ENCODE peak calls at places on chromosomes 7 and 10, in five cellular contexts. E is PC-3; X is CD8-positive, alpha-beta T cell; I is PC-9; R is thoracic aorta. G is an unnamed sample.

GRCh38 chr7:120805636-120806388 is 52.1 kb downstream of the TSPAN12 start:
- DNase-seq in I (no peak), R (no peak), X (peak; percentile 12), E (peak; percentile 72), G (no peak)

GRCh38 chr10:73218466-73219191 is 28.4 kb downstream of the DNAJC9 start:
- DNase-seq in R (no peak), I (no peak), E (peak; percentile 76), X (no peak), G (no peak)

GRCh38 chr10:28253174-28253783 is 49.6 kb downstream of the MPP7 start:
- DNase-seq in X (no peak), I (no peak), E (no peak), R (no peak), G (no peak)

GRCh38 chr10:84706875-84707274 is 378.5 kb downstream of the CCSER2 start:
- DNase-seq in X (no peak), I (no peak), E (no peak), R (no peak), G (no peak)

GRCh38 chr7:114818501-114818900 is 103.4 kb upstream of the MDFIC start:
- DNase-seq in I (peak; percentile 40), E (peak; percentile 62), X (no peak), R (no peak), G (no peak)

GRCh38 chr10:107618461-107619093 is 454.1 kb upstream of the SORCS1 start:
- DNase-seq in X (no peak), R (no peak), I (no peak), E (peak; percentile 62), G (no peak)

GRCh38 chr10:42983595-42983990 is 93.3 kb upstream of the RET start:
- DNase-seq in I (no peak), X (no peak), E (no peak), R (no peak), G (no peak)

GRCh38 chr7:2214636-2215035 is 18.1 kb downstream of the MAD1L1 start:
- DNase-seq in X (no peak), I (no peak), R (no peak), E (no peak), G (no peak)

GRCh38 chr7:70325509-70326101 is 727.3 kb downstream of the AUTS2 start:
- DNase-seq in X (no peak), R (no peak), E (no peak), I (no peak), G (no peak)

GRCh38 chr7:17856251-17856650 is 84.0 kb downstream of the SNX13 start:
- DNase-seq in I (no peak), R (no peak), X (no peak), E (no peak), G (no peak)

GRCh38 chr7:28813238-28813962 is 144.7 kb downstream of the TRIL start:
- DNase-seq in E (no peak), R (no peak), X (no peak), I (no peak), G (no peak)

GRCh38 chr7:91565499-91566331 is 301.5 kb downstream of the FZD1 start:
- DNase-seq in X (no peak), I (no peak), R (no peak), E (no peak), G (peak; percentile 24)

GRCh38 chr10:73044378-73045285 is 52.0 kb downstream of the P4HA1 start:
- DNase-seq in R (no peak), X (no peak), I (peak; percentile 95), E (peak; percentile 100), G (no peak)

GRCh38 chr10:92573091-92573797 is 649 bp downstream of the IDE start:
- DNase-seq in E (peak; percentile 42), X (peak; percentile 6), R (no peak), I (no peak), G (no peak)

GRCh38 chr7:100570954-100571828 is 2.5 kb downstream of the SAP25 start:
- DNase-seq in X (no peak), E (no peak), I (peak; percentile 32), R (no peak), G (no peak)

GRCh38 chr10:114103286-114103685 is 59.6 kb downstream of the ADRB1 start:
- DNase-seq in R (no peak), X (no peak), I (no peak), E (peak; percentile 64), G (no peak)

GRCh38 chr7:69994907-69995542 is 396.8 kb downstream of the AUTS2 start:
- DNase-seq in I (no peak), R (no peak), E (no peak), X (no peak), G (no peak)

GRCh38 chr10:33116293-33116697 is 158.3 kb upstream of the ITGB1 start:
- DNase-seq in X (peak; percentile 26), R (no peak), I (no peak), E (peak; percentile 70), G (no peak)

GRCh38 chr7:151871904-151872303 is 5.0 kb downstream of the PRKAG2 start:
- DNase-seq in X (no peak), I (no peak), R (no peak), E (peak; percentile 48), G (no peak)

GRCh38 chr7:28975987-28976386 is 17.9 kb upstream of the TRIL start:
- DNase-seq in X (no peak), E (no peak), R (no peak), I (no peak), G (no peak)

GRCh38 chr10:17673517-17674051 is 29.6 kb downstream of the STAM start:
- DNase-seq in R (no peak), X (no peak), E (peak; percentile 84), I (peak; percentile 82), G (no peak)

GRCh38 chr10:58853668-58854067 is 322.8 kb upstream of the PHYHIPL start:
- DNase-seq in X (no peak), I (no peak), R (no peak), E (no peak), G (no peak)

GRCh38 chr7:110621289-110621688 is 469.6 kb upstream of the LRRN3 start:
- DNase-seq in R (no peak), E (no peak), X (no peak), I (no peak), G (no peak)

GRCh38 chr7:40220421-40220911 is 85.7 kb downstream of the SUGCT start:
- DNase-seq in E (peak; percentile 36), I (peak; percentile 74), R (no peak), X (no peak), G (no peak)

GRCh38 chr10:104580321-104580720 is 60.8 kb upstream of the SORCS3 start:
- DNase-seq in E (no peak), R (no peak), X (no peak), I (no peak), G (no peak)

GRCh38 chr10:86287966-86288579 is 78.5 kb downstream of the GRID1 start:
- DNase-seq in I (no peak), R (no peak), E (no peak), X (no peak), G (no peak)

GRCh38 chr10:104925232-104925851 is 284.3 kb downstream of the SORCS3 start:
- DNase-seq in E (peak; percentile 49), R (no peak), I (no peak), X (no peak), G (no peak)

GRCh38 chr7:915291-916218 is 38.9 kb downstream of the ADAP1 start:
- DNase-seq in X (no peak), E (no peak), I (no peak), R (no peak), G (no peak)

GRCh38 chr10:95333997-95334792 is 43.4 kb upstream of the PDLIM1 start:
- DNase-seq in X (no peak), I (no peak), R (peak; percentile 89), E (peak; percentile 94), G (no peak)

GRCh38 chr7:122329145-122329802 is 24.7 kb upstream of the FEZF1 start:
- DNase-seq in X (no peak), E (no peak), R (no peak), I (no peak), G (no peak)

GRCh38 chr10:122461729-122462532 is 578 bp downstream of the HTRA1 start:
- DNase-seq in E (peak; percentile 15), X (no peak), R (no peak), I (no peak), G (peak; percentile 32)
- H3K4me3 ChIP-seq in E (peak overlapping the region; percentile 86), X (peak overlapping the region; percentile 58), R (peak overlapping the region; percentile 95), I (no peak overlapping the region), G (peak overlapping the region; percentile 72)

GRCh38 chr7:135664046-135664589 is 1.8 kb downstream of the STMP1 start:
- DNase-seq in X (no peak), I (no peak), E (no peak), R (no peak), G (no peak)
- H3K27ac ChIP-seq in X (no peak overlapping the region), I (peak overlapping the region; percentile 92), E (no peak overlapping the region), R (peak overlapping the region; percentile 98), G (no peak overlapping the region)

GRCh38 chr10:97618285-97618684 is 15.0 kb downstream of the MORN4 start:
- DNase-seq in R (no peak), X (no peak), E (no peak), I (no peak), G (no peak)
- H3K4me3 ChIP-seq in R (no peak overlapping the region), X (no peak overlapping the region), E (no peak overlapping the region), I (no peak overlapping the region), G (no peak overlapping the region)

DNA sequence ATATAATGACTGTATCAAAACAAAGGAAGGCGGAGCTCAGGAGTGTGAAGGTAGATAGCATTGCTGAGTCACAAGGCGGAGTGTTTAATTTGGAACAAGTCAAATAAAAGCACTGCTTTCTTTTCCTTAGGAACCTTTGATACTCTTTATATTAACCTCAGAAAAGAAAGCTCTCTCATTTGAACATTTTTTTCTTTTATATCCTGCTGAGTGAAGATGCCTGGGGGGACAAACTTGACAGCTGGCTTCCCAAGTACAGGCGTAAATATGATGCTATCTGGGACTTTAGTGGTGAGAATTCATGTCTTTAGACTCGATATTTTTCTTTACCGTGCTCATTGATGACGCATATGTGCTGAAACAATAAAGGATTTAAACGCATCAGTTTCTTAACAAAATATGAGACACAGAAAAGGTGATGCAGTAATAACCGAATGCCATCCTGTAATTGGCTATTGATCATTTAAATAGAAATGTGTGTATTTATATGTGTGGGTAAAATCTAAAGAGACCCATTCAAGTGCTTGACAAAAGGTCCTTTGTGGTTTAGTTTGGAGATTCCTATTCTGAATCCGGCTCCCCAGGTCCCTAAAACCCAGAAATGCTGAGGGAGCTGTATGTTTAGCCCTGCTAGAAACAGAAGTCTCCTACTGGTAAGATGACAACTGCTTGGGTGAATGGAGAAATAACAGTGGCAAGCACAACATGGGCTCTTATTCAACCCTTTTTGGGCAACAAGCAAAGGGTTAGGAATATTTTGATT is 102.7 kb downstream of the PRTFDC1 start:
- DNase-seq in E (peak; percentile 82), X (no peak), R (no peak), I (peak; percentile 90), G (no peak)
- H3K27ac ChIP-seq in E (peak overlapping the region; percentile 98), X (no peak overlapping the region), R (no peak overlapping the region), I (peak overlapping the region; percentile 70), G (no peak overlapping the region)

GRCh38 chr10:71393841-71394475 is 2.8 kb upstream of the CDH23 start:
- DNase-seq in R (no peak), E (no peak), I (no peak), X (no peak), G (peak; percentile 4)
- H3K4me3 ChIP-seq in R (no peak overlapping the region), E (no peak overlapping the region), I (no peak overlapping the region), X (no peak overlapping the region), G (no peak overlapping the region)

GRCh38 chr7:92799446-92800211 is 36.7 kb downstream of the CDK6 start:
- DNase-seq in R (no peak), E (no peak), I (no peak), X (no peak), G (no peak)
- H3K27ac ChIP-seq in R (no peak overlapping the region), E (no peak overlapping the region), I (no peak overlapping the region), X (no peak overlapping the region), G (no peak overlapping the region)

GRCh38 chr7:79282882-79283602 is 170.4 kb downstream of the MAGI2 start:
- DNase-seq in I (peak; percentile 71), X (no peak), E (peak; percentile 85), R (no peak), G (no peak)
- H3K4me3 ChIP-seq in I (no peak overlapping the region), X (no peak overlapping the region), E (peak overlapping the region; percentile 10), R (no peak overlapping the region), G (no peak overlapping the region)

GRCh38 chr7:148397056-148397455 is 193.5 kb upstream of the C7orf33 start:
- DNase-seq in R (no peak), X (no peak), I (no peak), E (no peak), G (no peak)
- H3K27ac ChIP-seq in R (no peak overlapping the region), X (no peak overlapping the region), I (no peak overlapping the region), E (no peak overlapping the region), G (no peak overlapping the region)